ENCODE peak calls at places on chromosomes 13 and 19, in four cellular contexts. I is upper lobe of left lung, D is transverse colon, V is HCT116. E is an unnamed sample.

GRCh38 chr19:46494115-46494935 is 1.3 kb downstream of the PNMA8B start:
- DNase-seq in I (peak), D (no peak), V (no peak), E (no peak)

GRCh38 chr13:98452851-98453250 is 124.1 kb downstream of the STK24 start:
- DNase-seq in I (peak), D (no peak), V (no peak), E (no peak)

GRCh38 chr19:16296713-16297112 is 27.9 kb upstream of the KLF2 start:
- DNase-seq in I (no peak), D (no peak), V (peak), E (no peak)

GRCh38 chr19:11699931-11700794 is 38.6 kb downstream of the ZNF823 start:
- DNase-seq in I (no peak), D (no peak), V (peak), E (peak)

GRCh38 chr13:109684836-109685602 is 101.4 kb downstream of the IRS2 start:
- DNase-seq in I (no peak), D (peak), V (no peak), E (no peak)

GRCh38 chr13:49356224-49356623 is 87.6 kb downstream of the CAB39L start:
- DNase-seq in I (no peak), D (no peak), V (no peak), E (no peak)

GRCh38 chr13:113483504-113484287 is 6.8 kb downstream of the DCUN1D2 start:
- DNase-seq in I (peak), D (no peak), V (no peak), E (no peak)

GRCh38 chr19:52922841-52923781 is at the start of gene ZNF888:
- DNase-seq in I (peak), D (peak), V (peak), E (peak)

GRCh38 chr13:34721631-34722144 is 220.4 kb upstream of the NBEA start:
- DNase-seq in I (no peak), D (no peak), V (no peak), E (no peak)

GRCh38 chr19:29843180-29844051 is 31.6 kb downstream of the CCNE1 start:
- DNase-seq in I (peak), D (peak), V (no peak), E (no peak)

GRCh38 chr13:94713556-94714182 is 1.3 kb upstream of the SOX21 start:
- DNase-seq in I (peak), D (no peak), V (no peak), E (no peak)

GRCh38 chr19:900302-901111 is 7.2 kb downstream of the RNU6-9 start:
- DNase-seq in I (peak), D (no peak), V (no peak), E (no peak)

GRCh38 chr13:49400755-49401659 is 42.9 kb downstream of the CAB39L start:
- DNase-seq in I (no peak), D (peak), V (no peak), E (no peak)

GRCh38 chr13:103762523-103762922 is 696.3 kb upstream of the SLC10A2 start:
- DNase-seq in I (no peak), D (no peak), V (no peak), E (no peak)

GRCh38 chr13:95660981-95661581 is 15.9 kb upstream of the DNAJC3 start:
- DNase-seq in I (no peak), D (no peak), V (peak), E (no peak)

GRCh38 chr13:109708014-109708617 is 78.3 kb downstream of the IRS2 start:
- DNase-seq in I (no peak), D (no peak), V (no peak), E (no peak)

GRCh38 chr13:42762917-42763316 is 18.5 kb upstream of the FAM216B start:
- DNase-seq in I (no peak), D (no peak), V (no peak), E (no peak)

GRCh38 chr13:79987323-79987722 is 353.6 kb downstream of the SPRY2 start:
- DNase-seq in I (no peak), D (no peak), V (no peak), E (no peak)

GRCh38 chr13:91464336-91464735 is 65.9 kb downstream of the GPC5 start:
- DNase-seq in I (no peak), D (no peak), V (no peak), E (no peak)

GRCh38 chr19:11018179-11018578 is 57.3 kb downstream of the SMARCA4 start:
- DNase-seq in I (peak), D (peak), V (no peak), E (no peak)

GRCh38 chr13:95317037-95317989 is 16.1 kb upstream of the ABCC4 start:
- DNase-seq in I (no peak), D (no peak), V (no peak), E (no peak)

GRCh38 chr13:61994174-61994573 is 578.5 kb upstream of the PCDH20 start:
- DNase-seq in I (no peak), D (no peak), V (no peak), E (no peak)

GRCh38 chr19:13001166-13001501 is 5.9 kb downstream of the NFIX start:
- DNase-seq in I (no peak), D (no peak), V (no peak), E (no peak)

GRCh38 chr13:65378943-65379519 is 1851.1 kb downstream of the PCDH9 start:
- DNase-seq in I (no peak), D (no peak), V (peak), E (no peak)

GRCh38 chr13:46665630-46666482 is 112.9 kb downstream of the LRCH1 start:
- DNase-seq in I (no peak), D (no peak), V (no peak), E (peak)

GRCh38 chr19:48413879-48414623 is 20.6 kb downstream of the GRIN2D start:
- DNase-seq in I (no peak), D (no peak), V (no peak), E (no peak)

GRCh38 chr13:36163303-36163702 is 32.1 kb upstream of the DCLK1 start:
- DNase-seq in I (no peak), D (no peak), V (no peak), E (no peak)

GRCh38 chr13:80339841-80340642 is 884 bp downstream of the SPRY2 start:
- DNase-seq in I (peak), D (peak), V (no peak), E (no peak)

GRCh38 chr19:17385878-17386611 is 8.0 kb downstream of the CCDC194 start:
- DNase-seq in I (peak), D (peak), V (no peak), E (no peak)

GRCh38 chr13:86960876-86961275 is 710.3 kb upstream of the SLITRK5 start:
- DNase-seq in I (no peak), D (no peak), V (no peak), E (no peak)

GRCh38 chr19:1026189-1027019 is at the start of gene CNN2:
- DNase-seq in I (peak), D (peak), V (no peak), E (no peak)

GRCh38 chr13:39777527-39778061 is 122.1 kb downstream of the COG6 start:
- DNase-seq in I (no peak), D (no peak), V (peak), E (no peak)

GRCh38 chr19:6276447-6276846 is 3.3 kb downstream of the MLLT1 start:
- DNase-seq in I (no peak), D (peak), V (no peak), E (no peak)
- H3K4me3 ChIP-seq in I (no peak), D (no peak), V (no peak), E (no peak)

GRCh38 chr19:49554701-49555181 is 25.6 kb downstream of the NOSIP start:
- DNase-seq in I (no peak), D (peak), V (no peak), E (peak)

GRCh38 chr19:49555600-49556411 is 24.6 kb downstream of the NOSIP start:
- DNase-seq in I (peak), D (peak), V (peak), E (peak)

GRCh38 chr19:49551531-49551930 is 23.7 kb downstream of the RCN3 start:
- DNase-seq in I (no peak), D (no peak), V (no peak), E (no peak)

GRCh38 chr19:49552749-49553148 is 24.9 kb downstream of the RCN3 start:
- DNase-seq in I (no peak), D (no peak), V (no peak), E (no peak)

GRCh38 chr19:49553451-49554271 is 25.9 kb downstream of the RCN3 start:
- DNase-seq in I (no peak), D (peak), V (no peak), E (no peak)
- TF ChIP-seq POLR2AphosphoS5 in I (no peak), D (peak), V (no peak), E (peak)

GRCh38 chr19:49530708-49531107 is 2.9 kb downstream of the RCN3 start:
- DNase-seq in I (no peak), D (no peak), V (no peak), E (no peak)

GRCh38 chr19:49533551-49534488 is 6.0 kb downstream of the RCN3 start:
- DNase-seq in I (peak), D (peak), V (no peak), E (no peak)

GRCh38 chr19:49524812-49525455 is 2.9 kb upstream of the RCN3 start:
- DNase-seq in I (peak), D (no peak), V (no peak), E (no peak)

GRCh38 chr19:49528211-49528771 is 488 bp downstream of the RCN3 start:
- DNase-seq in I (no peak), D (no peak), V (no peak), E (no peak)
- H3K4me3 ChIP-seq in I (no peak), D (peak), V (no peak), E (no peak)

GRCh38 chr19:2431318-2432055 is 4.1 kb upstream of the TIMM13 start:
- DNase-seq in I (peak), D (no peak), V (no peak), E (no peak)

GRCh38 chr19:2434267-2434666 is 6.9 kb upstream of the TIMM13 start:
- DNase-seq in I (peak), D (no peak), V (no peak), E (no peak)

GRCh38 chr19:2432131-2432848 is 4.9 kb upstream of the TIMM13 start:
- DNase-seq in I (peak), D (no peak), V (no peak), E (no peak)

GRCh38 chr19:2434721-2435265 is 7.4 kb upstream of the TIMM13 start:
- DNase-seq in I (peak), D (no peak), V (no peak), E (no peak)

DNA sequence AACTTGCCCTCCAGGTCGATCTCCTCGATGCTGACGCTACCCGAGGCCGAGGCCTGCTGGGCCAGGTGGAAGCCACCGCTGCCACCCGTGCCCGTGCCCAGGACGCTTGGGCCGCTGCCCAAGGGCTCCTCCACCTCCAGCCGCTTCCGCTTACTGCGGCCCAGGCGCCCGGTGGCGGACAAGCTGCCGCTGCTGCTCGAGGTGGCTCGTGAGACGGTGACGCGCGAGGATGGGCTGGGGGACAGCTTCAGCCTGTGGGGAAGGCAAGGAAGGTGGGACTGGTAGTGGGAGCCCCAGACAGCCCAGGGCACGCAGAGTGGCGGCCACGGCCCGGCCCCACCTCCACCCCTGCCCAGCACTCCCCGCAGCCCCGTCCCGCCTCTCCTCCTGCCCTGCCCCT is 6.5 kb upstream of the TIMM13 start:
- DNase-seq in I (peak), D (no peak), V (no peak), E (no peak)
- TF ChIP-seq POLR2AphosphoS5 in I (no peak), D (no peak), V (no peak), E (no peak)

GRCh38 chr19:42078538-42079275 is 2.7 kb downstream of the ZNF574 start:
- DNase-seq in I (peak), D (no peak), V (no peak), E (no peak)
- H3K4me3 ChIP-seq in I (no peak), D (no peak), V (no peak), E (no peak)

GRCh38 chr19:43462887-43463380 is 2.5 kb downstream of the LYPD3 start:
- DNase-seq in I (no peak), D (no peak), V (no peak), E (no peak)
- TF ChIP-seq POLR2AphosphoS5 in I (no peak), D (no peak), V (no peak), E (no peak)

GRCh38 chr19:49422407-49423277 is 599 bp downstream of the PTH2 start:
- DNase-seq in I (peak), D (no peak), V (no peak), E (no peak)
- H3K4me3 ChIP-seq in I (no peak), D (no peak), V (no peak), E (peak)

E was measured in SK-N-MC.